ENCODE peak calls at places on chromosome 2, in seven cellular contexts. P is GM23248; W is mesendoderm; K is mammary epithelial cell; U is heart left ventricle; A is endothelial cell of umbilical vein; T is CD4-positive, alpha-beta memory T cell. L is an unnamed sample. For H3K4me1, the result is how much of the 10 kb centered on the place peaks cover.

GRCh38 chr2:42063383-42064171 is 15.8 kb downstream of the PKDCC start:
- DNase-seq in P (peak), W (peak), K (no peak), U (no peak), A (no peak), T (no peak), L (no peak)

GRCh38 chr2:45397292-45397691 is 213.8 kb downstream of the SRBD1 start:
- DNase-seq in P (no peak), W (no peak), K (no peak), U (no peak), A (no peak), T (no peak), L (no peak)

GRCh38 chr2:9666306-9666705 is 35.5 kb upstream of the YWHAQ start:
- DNase-seq in P (peak), W (no peak), K (no peak), U (no peak), A (no peak), T (no peak), L (no peak)

GRCh38 chr2:1709335-1709605 is 35.0 kb downstream of the PXDN start:
- DNase-seq in P (no peak), W (no peak), K (no peak), U (no peak), A (no peak), T (no peak), L (no peak)

GRCh38 chr2:8535821-8536685 is 145.8 kb upstream of the ID2 start:
- DNase-seq in P (peak), W (no peak), K (no peak), U (no peak), A (no peak), T (no peak), L (no peak)

GRCh38 chr2:104758199-104758620 is 95.7 kb upstream of the POU3F3 start:
- DNase-seq in P (peak), W (peak), K (no peak), U (no peak), A (no peak), T (no peak), L (no peak)

GRCh38 chr2:7031424-7032245 is 114.4 kb downstream of the RNF144A start:
- DNase-seq in P (no peak), W (no peak), K (peak), U (no peak), A (no peak), T (peak), L (peak)

GRCh38 chr2:119283873-119284331 is 60.3 kb downstream of the STEAP3 start:
- DNase-seq in P (peak), W (no peak), K (peak), U (peak), A (no peak), T (no peak), L (peak)

GRCh38 chr2:224579411-224579810 is 5.8 kb downstream of the CUL3 start:
- DNase-seq in P (peak), W (peak), K (peak), U (no peak), A (peak), T (no peak), L (no peak)

GRCh38 chr2:136828774-136829173 is 63.4 kb downstream of the THSD7B start:
- DNase-seq in P (no peak), W (no peak), K (no peak), U (no peak), A (no peak), T (no peak), L (no peak)
- H3K4me1 ChIP-seq in P (under half), W (under half), K (under half), U (under half), A (under half), T (under half), L (under half)

GRCh38 chr2:37781028-37781427 is 109.6 kb upstream of the CDC42EP3 start:
- DNase-seq in P (peak), W (no peak), K (peak), U (no peak), A (peak), T (no peak), L (no peak)

GRCh38 chr2:37779123-37779522 is 107.7 kb upstream of the CDC42EP3 start:
- DNase-seq in P (no peak), W (no peak), K (no peak), U (no peak), A (no peak), T (no peak), L (no peak)

GRCh38 chr2:37782155-37782673 is 110.8 kb upstream of the CDC42EP3 start:
- DNase-seq in P (no peak), W (no peak), K (no peak), U (no peak), A (no peak), T (no peak), L (no peak)

GRCh38 chr2:37779611-37780010 is 108.2 kb upstream of the CDC42EP3 start:
- DNase-seq in P (no peak), W (no peak), K (no peak), U (no peak), A (no peak), T (no peak), L (no peak)

GRCh38 chr2:37780097-37780676 is 108.7 kb upstream of the CDC42EP3 start:
- DNase-seq in P (peak), W (no peak), K (peak), U (no peak), A (no peak), T (no peak), L (no peak)
- H3K4me1 ChIP-seq in P (half or more), W (under half), K (half or more), U (under half), A (under half), T (under half), L (under half)

GRCh38 chr2:65730186-65730585 is 297.8 kb upstream of the SPRED2 start:
- DNase-seq in P (no peak), W (no peak), K (no peak), U (no peak), A (no peak), T (no peak), L (no peak)
- H3K4me1 ChIP-seq in P (under half), W (under half), K (under half), U (under half), A (under half), T (under half), L (under half)

DNA sequence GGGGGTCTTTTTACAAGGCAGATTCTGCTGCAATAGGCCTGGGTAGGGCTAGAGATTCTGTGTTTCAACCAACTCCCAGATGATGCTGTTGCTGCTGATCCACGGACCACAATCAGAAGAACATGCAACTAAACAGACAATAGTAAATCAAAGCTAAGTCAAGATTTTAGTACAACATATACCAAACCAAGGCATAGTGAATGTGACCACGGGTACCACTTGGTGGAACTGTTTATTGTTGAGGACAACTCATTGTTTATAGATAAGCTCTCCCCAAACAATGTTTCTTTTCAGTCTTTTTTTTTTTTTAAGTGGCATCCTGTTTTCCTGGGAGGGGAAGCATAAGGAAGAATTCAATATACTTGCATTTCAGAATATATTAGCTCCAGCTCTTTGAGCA is 36.0 kb upstream of the DARS1 start:
- DNase-seq in P (no peak), W (no peak), K (no peak), U (no peak), A (no peak), T (no peak), L (no peak)
- H3K4me1 ChIP-seq in P (under half), W (under half), K (under half), U (under half), A (under half), T (under half), L (under half)

DNA sequence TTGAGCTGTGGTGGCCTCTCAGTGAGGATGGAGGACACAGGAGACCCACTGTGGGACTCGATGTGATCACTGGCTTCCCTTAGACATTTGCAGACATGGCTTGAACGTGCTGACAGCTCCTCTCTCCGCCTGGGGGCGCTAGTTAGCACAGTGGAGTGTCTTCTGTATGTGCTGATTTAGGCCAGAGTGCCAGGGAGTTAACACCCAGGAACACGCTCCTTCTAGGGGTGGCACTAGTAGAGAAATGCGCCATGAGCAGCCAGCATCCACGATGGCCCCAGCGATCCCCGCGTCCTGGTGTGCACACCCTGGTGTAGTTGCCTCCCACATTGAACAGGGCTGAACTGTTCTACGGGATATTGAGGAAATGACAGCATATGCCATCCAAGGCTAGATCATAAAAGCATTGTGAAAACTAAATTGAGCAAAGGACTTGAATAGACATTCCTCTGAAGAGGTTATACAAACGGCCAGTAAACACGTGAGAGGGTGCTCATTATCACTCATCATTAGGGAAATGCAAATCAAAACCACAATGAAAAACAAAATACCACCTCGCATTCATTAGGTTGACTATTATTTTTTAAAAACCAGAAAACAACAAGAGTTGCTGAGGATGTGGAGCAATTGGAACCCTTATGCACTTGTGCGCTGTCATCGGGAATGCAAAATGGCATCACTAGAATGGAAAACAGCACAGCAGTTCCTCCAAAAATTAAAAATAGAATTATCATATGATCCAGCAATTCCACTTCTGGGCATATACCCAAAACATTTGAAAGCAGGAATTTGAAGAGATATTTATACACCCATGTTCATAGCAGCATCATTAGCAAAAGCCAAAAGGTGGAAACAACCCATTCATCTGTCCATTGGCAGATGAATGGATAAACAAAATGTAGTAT is 11.6 kb upstream of the NMUR1 start:
- DNase-seq in P (peak), W (peak), K (no peak), U (no peak), A (no peak), T (no peak), L (no peak)
- H3K4me1 ChIP-seq in P (under half), W (under half), K (under half), U (under half), A (under half), T (under half), L (under half)

GRCh38 chr2:96201338-96201737 is 7.3 kb downstream of the STARD7 start:
- DNase-seq in P (no peak), W (no peak), K (no peak), U (no peak), A (no peak), T (no peak), L (no peak)
- H3K4me1 ChIP-seq in P (half or more), W (under half), K (under half), U (under half), A (under half), T (half or more), L (under half)

GRCh38 chr2:43104106-43104505 is 122.3 kb downstream of the ZFP36L2 start:
- DNase-seq in P (no peak), W (no peak), K (no peak), U (no peak), A (no peak), T (no peak), L (no peak)
- H3K4me1 ChIP-seq in P (under half), W (under half), K (half or more), U (under half), A (under half), T (under half), L (under half)

GRCh38 chr2:109132626-109133025 is 3.6 kb downstream of the SH3RF3 start:
- DNase-seq in P (no peak), W (no peak), K (no peak), U (no peak), A (no peak), T (no peak), L (no peak)

GRCh38 chr2:109135572-109136185 is 6.7 kb downstream of the SH3RF3 start:
- DNase-seq in P (no peak), W (peak), K (no peak), U (no peak), A (peak), T (no peak), L (no peak)

GRCh38 chr2:109136542-109136941 is 7.5 kb downstream of the SH3RF3 start:
- DNase-seq in P (no peak), W (no peak), K (no peak), U (no peak), A (no peak), T (no peak), L (no peak)

GRCh38 chr2:109133746-109134145 is 4.7 kb downstream of the SH3RF3 start:
- DNase-seq in P (no peak), W (no peak), K (no peak), U (no peak), A (no peak), T (no peak), L (no peak)

DNA sequence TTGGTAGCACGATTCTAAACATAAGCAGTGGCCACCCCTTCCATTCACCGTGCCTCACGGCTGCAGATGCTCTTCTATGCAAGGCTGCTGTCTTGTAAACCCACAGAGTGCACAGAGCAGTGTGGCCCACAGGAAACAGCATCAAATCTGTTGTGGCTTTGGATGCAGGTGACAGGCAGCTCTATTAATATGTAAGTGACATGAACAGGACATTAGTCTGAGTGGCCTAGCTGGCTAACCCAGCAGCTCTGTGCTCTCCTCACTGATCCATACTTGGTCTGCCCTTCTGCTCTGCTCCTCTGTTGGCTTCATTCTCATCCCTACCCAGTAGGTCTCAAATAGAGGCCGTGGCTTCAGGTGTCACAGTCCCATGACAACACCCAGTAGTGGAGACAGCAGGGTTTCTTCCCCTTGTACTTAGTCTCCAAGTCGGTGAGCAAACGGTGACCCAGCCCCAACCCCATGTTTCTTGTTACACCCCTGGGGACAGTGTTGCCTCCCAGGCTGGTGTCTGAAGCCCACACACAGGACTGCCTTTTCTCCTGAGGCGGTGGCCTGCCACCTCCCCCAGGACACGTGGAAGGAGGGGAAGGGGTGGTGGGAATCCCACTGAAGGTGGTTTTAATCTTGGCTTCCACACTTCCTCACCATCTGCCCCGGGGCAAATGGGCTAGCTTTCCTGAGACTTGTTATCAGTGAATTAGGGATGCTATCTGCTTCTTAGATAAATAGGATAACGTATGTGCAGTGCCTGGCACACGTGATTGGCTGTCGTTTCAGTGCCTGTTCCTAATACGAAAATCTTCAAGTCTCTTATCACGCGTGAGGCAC is 6.0 kb downstream of the SH3RF3 start:
- DNase-seq in P (no peak), W (peak), K (no peak), U (no peak), A (peak), T (no peak), L (no peak)
- H3K4me1 ChIP-seq in P (under half), W (under half), K (under half), U (under half), A (under half), T (under half), L (under half)

GRCh38 chr2:177243476-177243875 is 21.1 kb downstream of the NFE2L2 start:
- DNase-seq in P (peak), W (no peak), K (no peak), U (no peak), A (no peak), T (no peak), L (no peak)
- H3K4me1 ChIP-seq in P (half or more), W (under half), K (half or more), U (half or more), A (half or more), T (half or more), L (under half)

GRCh38 chr2:161173541-161174194 is 13.4 kb downstream of the TANK start:
- DNase-seq in P (no peak), W (no peak), K (no peak), U (no peak), A (no peak), T (no peak), L (no peak)
- H3K4me1 ChIP-seq in P (under half), W (under half), K (under half), U (under half), A (under half), T (half or more), L (under half)